ENCODE peak calls at places on chromosomes 13 and 19, in five cellular contexts. One of them, this sample, is unnamed.

GRCh38 chr19:1045247-1045603 is 5.3 kb downstream of the ABCA7 start:
- DNase-seq in left colon: peak; percentile 78
- DNase-seq in stimulated activated naive CD4-positive, alpha-beta T cell: peak; percentile 63
- DNase-seq in BE2C: peak; percentile 72
- DNase-seq in choroid plexus epithelial cell: no peak
- DNase-seq in this sample: no peak

GRCh38 chr13:20526664-20527063 is 1.0 kb upstream of the CRYL1 start:
- DNase-seq in choroid plexus epithelial cell: peak; percentile 13
- DNase-seq in stimulated activated naive CD4-positive, alpha-beta T cell: no peak
- DNase-seq in BE2C: no peak
- DNase-seq in left colon: no peak
- DNase-seq in this sample: no peak

GRCh38 chr13:51913421-51914136 is 51.8 kb downstream of the CCDC70 start:
- DNase-seq in left colon: no peak
- DNase-seq in BE2C: peak; percentile 66
- DNase-seq in stimulated activated naive CD4-positive, alpha-beta T cell: no peak
- DNase-seq in choroid plexus epithelial cell: no peak
- DNase-seq in this sample: no peak

GRCh38 chr19:43465468-43466120 is at the start of gene LYPD3:
- DNase-seq in stimulated activated naive CD4-positive, alpha-beta T cell: no peak
- DNase-seq in choroid plexus epithelial cell: no peak
- DNase-seq in BE2C: no peak
- DNase-seq in left colon: peak; percentile 52
- DNase-seq in this sample: no peak

GRCh38 chr13:30045916-30046704 is 195.7 kb upstream of the UBL3 start:
- DNase-seq in BE2C: no peak
- DNase-seq in stimulated activated naive CD4-positive, alpha-beta T cell: no peak
- DNase-seq in left colon: no peak
- DNase-seq in choroid plexus epithelial cell: peak; percentile 37
- DNase-seq in this sample: no peak

GRCh38 chr19:55369651-55370304 is 485 bp downstream of the IL11 start:
- DNase-seq in BE2C: peak; percentile 85
- DNase-seq in left colon: no peak
- DNase-seq in choroid plexus epithelial cell: peak; percentile 72
- DNase-seq in stimulated activated naive CD4-positive, alpha-beta T cell: peak; percentile 18
- DNase-seq in this sample: no peak

GRCh38 chr19:3034845-3035541 is 5.9 kb upstream of the TLE2 start:
- DNase-seq in left colon: peak; percentile 53
- DNase-seq in stimulated activated naive CD4-positive, alpha-beta T cell: no peak
- DNase-seq in BE2C: peak; percentile 34
- DNase-seq in choroid plexus epithelial cell: peak; percentile 53
- DNase-seq in this sample: no peak

GRCh38 chr13:60286707-60287106 is 110.3 kb upstream of the TDRD3 start:
- DNase-seq in left colon: no peak
- DNase-seq in BE2C: no peak
- DNase-seq in choroid plexus epithelial cell: no peak
- DNase-seq in stimulated activated naive CD4-positive, alpha-beta T cell: no peak
- DNase-seq in this sample: no peak

GRCh38 chr13:34338102-34338501 is 520.2 kb downstream of the RFC3 start:
- DNase-seq in BE2C: no peak
- DNase-seq in stimulated activated naive CD4-positive, alpha-beta T cell: no peak
- DNase-seq in left colon: no peak
- DNase-seq in choroid plexus epithelial cell: no peak
- DNase-seq in this sample: no peak

GRCh38 chr13:27556109-27556508 is 64.2 kb downstream of the LNX2 start:
- DNase-seq in left colon: no peak
- DNase-seq in stimulated activated naive CD4-positive, alpha-beta T cell: no peak
- DNase-seq in BE2C: no peak
- DNase-seq in choroid plexus epithelial cell: peak; percentile 73
- DNase-seq in this sample: no peak

GRCh38 chr13:38635030-38635429 is 51.8 kb upstream of the FREM2 start:
- DNase-seq in stimulated activated naive CD4-positive, alpha-beta T cell: no peak
- DNase-seq in left colon: no peak
- DNase-seq in BE2C: no peak
- DNase-seq in choroid plexus epithelial cell: no peak
- DNase-seq in this sample: no peak

GRCh38 chr13:26051231-26052135 is at the start of gene SHISA2:
- DNase-seq in choroid plexus epithelial cell: peak; percentile 79
- DNase-seq in left colon: no peak
- DNase-seq in stimulated activated naive CD4-positive, alpha-beta T cell: peak; percentile 37
- DNase-seq in BE2C: peak; percentile 33
- DNase-seq in this sample: no peak

GRCh38 chr19:45103625-45104319 is 10.8 kb downstream of the PPP1R37 start:
- DNase-seq in choroid plexus epithelial cell: no peak
- DNase-seq in BE2C: no peak
- DNase-seq in left colon: no peak
- DNase-seq in stimulated activated naive CD4-positive, alpha-beta T cell: no peak
- DNase-seq in this sample: no peak

GRCh38 chr19:3821156-3821555 is 35.0 kb upstream of the MATK start:
- DNase-seq in BE2C: no peak
- DNase-seq in stimulated activated naive CD4-positive, alpha-beta T cell: no peak
- DNase-seq in choroid plexus epithelial cell: no peak
- DNase-seq in left colon: no peak
- DNase-seq in this sample: no peak

GRCh38 chr19:16660763-16661479 is at the start of gene TMEM38A:
- DNase-seq in BE2C: peak; percentile 68
- DNase-seq in stimulated activated naive CD4-positive, alpha-beta T cell: peak; percentile 42
- DNase-seq in left colon: peak; percentile 45
- DNase-seq in choroid plexus epithelial cell: no peak
- DNase-seq in this sample: peak; percentile 76

GRCh38 chr19:51187395-51188226 is 37.3 kb upstream of the CD33 start:
- DNase-seq in choroid plexus epithelial cell: no peak
- DNase-seq in BE2C: no peak
- DNase-seq in stimulated activated naive CD4-positive, alpha-beta T cell: no peak
- DNase-seq in left colon: no peak
- DNase-seq in this sample: no peak

This sample was measured in cardiac septum.